ENCODE peak calls at places on chromosome 16, in five cellular contexts. Y is fibroblast of pulmonary artery, K is AG09309, R is GM23338, M is left ventricle myocardium inferior. Q is an unnamed sample.
A peak's percentile ranks its signal among the peaks of the same experiment; 100 is the strongest.

GRCh38 chr16:8736123-8736680 is 61.2 kb downstream of the TMEM186 start:
- DNase-seq in Y (no peak), K (no peak), M (no peak), R (no peak), Q (no peak)

GRCh38 chr16:61936522-61936921 is 99.7 kb downstream of the CDH8 start:
- DNase-seq in M (no peak), Y (no peak), R (peak; percentile 55), K (no peak), Q (no peak)

GRCh38 chr16:80084614-80085013 is 456.2 kb upstream of the DYNLRB2 start:
- DNase-seq in K (peak; percentile 18), M (peak; percentile 25), R (peak; percentile 85), Y (peak; percentile 29), Q (peak; percentile 62)

GRCh38 chr16:70737377-70738082 is 51.7 kb upstream of the MTSS2 start:
- DNase-seq in K (peak; percentile 97), M (peak; percentile 83), R (no peak), Y (peak; percentile 73), Q (peak; percentile 67)

GRCh38 chr16:10612649-10613179 is 32.3 kb upstream of the EMP2 start:
- DNase-seq in Y (no peak), R (no peak), M (no peak), K (no peak), Q (no peak)

GRCh38 chr16:46854846-46855245 is 23.9 kb upstream of the C16orf87 start:
- DNase-seq in K (no peak), Y (no peak), R (no peak), M (no peak), Q (no peak)

GRCh38 chr16:12347365-12347764 is 370.8 kb downstream of the SNX29 start:
- DNase-seq in Y (no peak), K (no peak), M (no peak), R (no peak), Q (no peak)

GRCh38 chr16:72815348-72816318 is 232.3 kb downstream of the ZFHX3 start:
- DNase-seq in M (no peak), K (no peak), Y (no peak), R (no peak), Q (no peak)

GRCh38 chr16:57226701-57227621 is 18.1 kb upstream of the ARL2BP start:
- DNase-seq in M (no peak), Y (no peak), K (no peak), R (no peak), Q (no peak)

GRCh38 chr16:19698480-19699465 is 19.3 kb downstream of the KNOP1 start:
- DNase-seq in Y (peak; percentile 41), M (no peak), K (peak; percentile 55), R (no peak), Q (no peak)

GRCh38 chr16:87700406-87701065 is 65.2 kb downstream of the KLHDC4 start:
- DNase-seq in Y (no peak), M (no peak), K (no peak), R (no peak), Q (no peak)

GRCh38 chr16:81265658-81266451 is 27.4 kb downstream of the BCO1 start:
- DNase-seq in Y (peak; percentile 81), K (no peak), M (peak; percentile 86), R (no peak), Q (peak; percentile 84)

GRCh38 chr16:85919271-85920267 is 20.6 kb downstream of the IRF8 start:
- DNase-seq in K (no peak), M (no peak), R (no peak), Y (no peak), Q (no peak)
- H3K4me3 ChIP-seq in K (no peak overlapping the region), M (no peak overlapping the region), R (no peak overlapping the region), Y (no peak overlapping the region), Q (no peak overlapping the region)

DNA sequence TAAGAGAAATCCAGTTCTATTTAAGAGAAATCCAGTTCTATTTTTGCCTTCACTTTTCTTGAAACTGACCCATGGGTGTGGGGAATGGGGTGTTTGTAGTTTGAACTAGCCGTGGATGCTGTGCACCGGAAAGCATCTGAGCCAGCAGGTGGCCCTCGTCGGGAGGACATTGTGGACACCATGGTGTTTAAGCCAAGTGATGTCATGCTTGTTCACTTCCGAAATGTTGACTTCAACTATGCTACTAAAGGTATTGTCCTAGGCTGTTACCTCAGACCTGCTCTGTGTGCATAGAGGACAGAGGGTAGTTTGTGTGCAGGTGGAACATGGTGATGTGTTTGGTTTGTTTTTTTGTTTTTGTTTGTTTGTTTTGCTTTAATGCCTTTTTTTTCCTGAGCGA is 3.3 kb downstream of the ATXN2L start:
- DNase-seq in Y (peak; percentile 38), R (no peak), M (no peak), K (no peak), Q (no peak)
- H3K4me3 ChIP-seq in Y (peak overlapping the region; percentile 28), R (peak overlapping the region; percentile 95), M (no peak overlapping the region), K (peak overlapping the region; percentile 7), Q (no peak overlapping the region)

GRCh38 chr16:49453001-49453400 is 79.4 kb downstream of the C16orf78 start:
- DNase-seq in M (no peak), K (no peak), R (no peak), Y (no peak), Q (no peak)

GRCh38 chr16:49453983-49454382 is 80.4 kb downstream of the C16orf78 start:
- DNase-seq in K (no peak), R (no peak), Y (no peak), M (no peak), Q (no peak)

GRCh38 chr16:49454426-49455180 is 81.0 kb downstream of the C16orf78 start:
- DNase-seq in K (no peak), R (no peak), Y (no peak), M (no peak), Q (peak; percentile 3)

GRCh38 chr16:49452568-49452967 is 79.0 kb downstream of the C16orf78 start:
- DNase-seq in M (no peak), Y (no peak), R (peak; percentile 67), K (no peak), Q (no peak)

GRCh38 chr16:49452108-49452507 is 78.5 kb downstream of the C16orf78 start:
- DNase-seq in R (no peak), M (no peak), Y (no peak), K (no peak), Q (no peak)
- H3K4me3 ChIP-seq in R (no peak overlapping the region), M (peak overlapping the region; percentile 43), Y (no peak overlapping the region), K (no peak overlapping the region), Q (no peak overlapping the region)

DNA sequence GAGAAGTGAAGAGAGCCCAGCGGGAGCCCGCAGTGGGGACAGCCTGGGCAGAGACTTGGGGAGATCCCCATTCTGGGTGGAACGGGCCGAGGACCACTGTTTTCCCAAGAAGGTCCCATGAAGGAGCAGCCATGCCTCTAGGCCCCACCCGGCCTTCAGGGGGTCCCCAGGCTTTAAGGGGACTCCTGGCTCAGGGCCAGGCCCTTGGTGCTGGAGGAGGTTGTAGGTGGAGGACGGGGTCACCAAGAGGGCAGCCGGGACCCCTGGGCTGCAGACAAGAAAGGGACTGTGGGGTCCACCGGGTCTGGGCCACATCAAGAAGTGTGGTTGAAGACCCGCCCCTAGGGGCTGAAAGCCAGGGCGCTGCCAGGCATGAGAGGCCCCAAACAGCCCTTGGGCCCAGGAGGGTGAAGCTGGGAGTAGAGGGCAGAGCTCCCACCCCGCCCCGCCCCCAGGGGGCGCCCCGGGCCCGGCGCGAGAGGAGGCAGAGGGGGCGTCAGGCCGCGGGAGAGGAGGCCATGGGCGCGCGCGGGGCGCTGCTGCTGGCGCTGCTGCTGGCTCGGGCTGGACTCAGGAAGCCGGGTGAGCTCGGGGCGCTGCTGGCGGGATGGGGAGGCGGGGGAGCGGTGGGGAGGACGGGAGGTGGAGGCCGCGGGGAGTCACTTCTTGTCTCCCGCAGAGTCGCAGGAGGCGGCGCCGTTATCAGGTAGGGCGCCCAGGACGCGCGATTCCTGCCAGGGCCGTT is at the start of gene PRSS21:
- DNase-seq in Y (no peak), M (no peak), K (no peak), R (peak; percentile 68), Q (no peak)
- H3K4me3 ChIP-seq in Y (no peak within 1 kb of the TSS), M (no peak within 1 kb of the TSS), K (no peak within 1 kb of the TSS), R (no peak within 1 kb of the TSS), Q (no peak within 1 kb of the TSS)

DNA sequence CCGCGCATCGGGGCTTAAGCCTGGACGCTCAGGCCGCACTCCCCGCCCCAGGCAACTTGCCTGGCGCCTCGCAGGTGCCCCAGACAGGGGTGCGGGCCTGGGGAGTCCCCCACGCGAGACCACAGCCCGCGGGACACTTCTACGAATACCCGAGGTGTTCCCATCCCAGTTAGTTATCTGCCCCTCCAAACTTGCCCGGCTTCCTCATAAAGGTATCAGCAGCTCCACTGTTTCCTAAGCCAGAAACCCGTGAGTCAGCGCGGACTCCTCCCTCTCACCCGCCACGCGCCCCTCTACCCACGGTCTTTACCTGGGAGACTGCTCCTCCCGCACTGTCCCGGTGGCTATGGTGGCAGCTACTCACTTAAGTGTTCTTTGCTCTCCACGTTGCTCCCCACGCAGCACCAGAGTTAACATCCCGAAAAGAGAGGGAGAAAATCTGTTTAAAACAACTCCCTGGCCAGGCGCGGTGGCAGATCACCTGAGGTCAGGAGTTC is 1.0 kb upstream of the CREBBP start:
- DNase-seq in M (no peak), R (peak; percentile 48), K (no peak), Y (no peak), Q (no peak)
- H3K4me3 ChIP-seq in M (peak overlapping the region; percentile 93), R (peak overlapping the region; percentile 73), K (peak overlapping the region; percentile 48), Y (peak overlapping the region; percentile 61), Q (peak overlapping the region; percentile 60)

GRCh38 chr16:815861-816260 is 15.3 kb upstream of the GNG13 start:
- DNase-seq in M (no peak), Y (no peak), R (no peak), K (no peak), Q (no peak)

GRCh38 chr16:814974-815373 is 14.4 kb upstream of the GNG13 start:
- DNase-seq in M (no peak), Y (no peak), R (no peak), K (peak; percentile 21), Q (no peak)

GRCh38 chr16:817001-817906 is 16.7 kb upstream of the GNG13 start:
- DNase-seq in K (no peak), M (no peak), Y (no peak), R (no peak), Q (no peak)

GRCh38 chr16:813916-814412 is 13.4 kb upstream of the GNG13 start:
- DNase-seq in Y (no peak), R (no peak), M (no peak), K (no peak), Q (no peak)

DNA sequence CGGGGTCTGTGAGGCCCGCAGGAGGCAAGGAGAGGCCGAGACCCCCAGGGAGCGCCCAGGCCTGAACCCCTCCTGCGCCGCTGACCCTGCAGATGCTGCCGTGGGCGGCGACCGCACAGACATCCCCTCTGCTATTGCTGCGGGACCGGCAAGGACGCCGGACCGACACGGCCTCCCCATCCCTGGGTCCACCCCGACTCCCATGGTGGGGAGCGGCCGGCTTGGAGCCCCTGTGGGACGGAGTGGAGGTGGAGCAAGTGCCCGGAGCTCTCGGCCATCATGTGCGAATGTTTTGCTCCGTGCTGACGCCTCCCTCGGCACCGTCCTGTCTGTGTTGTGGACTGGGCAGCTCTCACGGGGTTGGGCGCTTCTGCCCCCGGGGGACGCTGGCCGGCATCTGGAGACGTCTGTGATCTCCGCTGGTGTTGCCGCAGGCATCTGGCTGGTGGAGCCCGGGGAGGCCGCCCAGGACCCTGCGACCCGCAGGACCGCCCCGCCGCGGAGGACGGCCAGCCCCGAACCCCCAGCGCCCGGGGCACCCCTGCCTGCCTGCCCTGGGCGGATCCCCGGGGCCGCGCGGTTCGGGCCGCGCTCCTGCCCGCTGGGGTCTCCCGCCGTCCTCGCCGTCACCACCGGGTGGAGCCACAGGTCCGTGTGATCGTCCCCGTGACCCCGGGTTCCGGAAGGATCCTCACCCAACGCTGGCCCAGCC is 12.8 kb upstream of the GNG13 start:
- DNase-seq in K (no peak), R (peak; percentile 87), M (peak; percentile 46), Y (peak; percentile 24), Q (no peak)
- H3K4me3 ChIP-seq in K (peak overlapping the region; percentile 22), R (peak overlapping the region; percentile 66), M (peak overlapping the region; percentile 55), Y (no peak overlapping the region), Q (no peak overlapping the region)

GRCh38 chr16:23966577-23966976 is 130.8 kb downstream of the PRKCB start:
- DNase-seq in M (no peak), R (no peak), K (no peak), Y (no peak), Q (no peak)
- H3K4me3 ChIP-seq in M (no peak overlapping the region), R (no peak overlapping the region), K (no peak overlapping the region), Y (no peak overlapping the region), Q (no peak overlapping the region)